ENCODE peak calls at places on chromosomes 3 and 15, in five cellular contexts. W is tibial artery, G is pancreas, U is A549, B is heart right ventricle. H is an unnamed sample.

GRCh38 chr3:110806924-110807323 is 264.7 kb upstream of the NECTIN3 start:
- DNase-seq in W (no peak), G (no peak), U (no peak), B (no peak), H (no peak)

GRCh38 chr3:84959470-84960380 is 936 bp downstream of the CADM2 start:
- DNase-seq in W (no peak), G (no peak), U (no peak), B (no peak), H (no peak)

GRCh38 chr3:52723935-52724334 is 18.0 kb downstream of the SPCS1 start:
- DNase-seq in W (no peak), G (no peak), U (no peak), B (no peak), H (no peak)

GRCh38 chr3:54251705-54252104 is 129.4 kb downstream of the CACNA2D3 start:
- DNase-seq in W (no peak), G (no peak), U (no peak), B (no peak), H (no peak)

GRCh38 chr15:40238927-40239591 is at the start of gene PAK6:
- DNase-seq in W (no peak), G (peak), U (peak), B (no peak), H (no peak)

GRCh38 chr3:196604548-196604947 is 34.9 kb upstream of the NRROS start:
- DNase-seq in W (no peak), G (no peak), U (no peak), B (no peak), H (no peak)

GRCh38 chr15:99306694-99307338 is 55.5 kb downstream of the LRRC28 start:
- DNase-seq in W (no peak), G (no peak), U (no peak), B (peak), H (no peak)

GRCh38 chr3:125087768-125088391 is 32.1 kb upstream of the HEG1 start:
- DNase-seq in W (no peak), G (no peak), U (no peak), B (no peak), H (no peak)

GRCh38 chr3:187610926-187611545 is 59.2 kb downstream of the SST start:
- DNase-seq in W (no peak), G (no peak), U (no peak), B (no peak), H (no peak)

GRCh38 chr15:68316061-68316804 is 38.7 kb downstream of the FEM1B start:
- DNase-seq in W (peak), G (peak), U (no peak), B (no peak), H (no peak)

GRCh38 chr3:144105542-144105941 is 133.9 kb downstream of the DIPK2A start:
- DNase-seq in W (no peak), G (no peak), U (no peak), B (no peak), H (peak)

GRCh38 chr3:107767897-107768605 is 245.3 kb downstream of the BBX start:
- DNase-seq in W (peak), G (no peak), U (no peak), B (no peak), H (no peak)

GRCh38 chr15:26235148-26235769 is 372.1 kb upstream of the ATP10A start:
- DNase-seq in W (no peak), G (no peak), U (no peak), B (no peak), H (no peak)

GRCh38 chr3:171898192-171898591 is 55.0 kb downstream of the TMEM212 start:
- DNase-seq in W (no peak), G (no peak), U (no peak), B (no peak), H (no peak)

GRCh38 chr3:49238274-49239127 is 38.5 kb downstream of the C3orf62 start:
- DNase-seq in W (peak), G (no peak), U (no peak), B (no peak), H (no peak)

GRCh38 chr15:40982855-40983254 is 29.6 kb downstream of the CHAC1 start:
- DNase-seq in W (peak), G (no peak), U (no peak), B (peak), H (no peak)

GRCh38 chr3:8236264-8236663 is 265.4 kb upstream of the LMCD1 start:
- DNase-seq in W (no peak), G (no peak), U (no peak), B (no peak), H (no peak)

GRCh38 chr15:29105151-29105785 is 164.4 kb downstream of the NSMCE3 start:
- DNase-seq in W (no peak), G (no peak), U (no peak), B (no peak), H (no peak)

GRCh38 chr3:54853573-54854404 is 74.1 kb downstream of the LRTM1 start:
- DNase-seq in W (peak), G (peak), U (peak), B (peak), H (no peak)

GRCh38 chr3:194808709-194809108 is 123.0 kb downstream of the FAM43A start:
- DNase-seq in W (no peak), G (no peak), U (peak), B (no peak), H (no peak)

GRCh38 chr15:75639191-75639708 is 774 bp downstream of the IMP3 start:
- DNase-seq in W (no peak), G (no peak), U (no peak), B (no peak), H (no peak)

GRCh38 chr3:121642601-121643314 is 17.9 kb downstream of the HCLS1 start:
- DNase-seq in W (no peak), G (no peak), U (no peak), B (no peak), H (no peak)

GRCh38 chr3:57960174-57960505 is 48.1 kb upstream of the FLNB start:
- DNase-seq in W (no peak), G (no peak), U (no peak), B (no peak), H (no peak)

GRCh38 chr3:57957823-57958222 is 50.4 kb upstream of the FLNB start:
- DNase-seq in W (no peak), G (no peak), U (no peak), B (no peak), H (no peak)

GRCh38 chr3:57956833-57957174 is 51.4 kb upstream of the FLNB start:
- DNase-seq in W (no peak), G (no peak), U (no peak), B (no peak), H (no peak)

GRCh38 chr3:57959407-57960173 is 48.6 kb upstream of the FLNB start:
- DNase-seq in W (peak), G (no peak), U (no peak), B (no peak), H (no peak)

DNA sequence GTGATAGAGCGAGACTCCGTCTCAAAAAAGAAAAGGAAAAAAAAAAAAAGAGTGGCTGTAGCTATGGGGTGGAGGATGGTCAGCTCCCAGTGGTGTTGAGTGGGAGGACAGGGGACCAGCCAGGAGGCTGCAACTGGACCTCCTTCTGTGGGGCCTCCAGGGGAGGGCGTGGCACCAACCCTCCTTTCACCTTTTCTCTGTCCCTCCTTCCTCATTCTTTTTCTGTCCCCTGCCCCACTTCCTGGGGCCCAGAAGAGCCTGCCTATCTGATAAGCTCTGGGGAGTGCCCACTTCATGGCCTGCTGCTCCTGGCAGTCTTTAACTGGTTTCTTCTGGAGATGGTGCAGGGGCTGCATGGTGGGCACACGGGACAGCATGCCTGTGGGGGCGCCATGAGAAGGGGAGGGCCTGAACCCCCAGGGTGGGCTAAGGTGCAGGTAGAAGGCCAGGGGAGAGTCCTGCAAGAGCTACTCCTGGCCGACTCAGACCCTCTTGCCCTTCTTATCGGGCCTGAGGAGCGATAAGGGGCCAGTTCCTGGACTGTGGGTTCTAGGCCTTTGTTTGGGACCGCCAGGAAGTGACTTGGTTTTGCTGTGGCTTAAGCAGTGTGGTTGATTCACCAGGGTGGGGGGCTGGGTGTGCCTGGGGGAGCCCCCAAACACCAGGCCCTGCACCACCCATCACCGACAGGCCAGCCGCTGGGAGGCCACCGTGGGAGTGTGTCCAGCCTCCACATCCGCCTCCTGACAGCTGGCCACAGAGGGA is 49.4 kb upstream of the FLNB start:
- DNase-seq in W (no peak), G (no peak), U (no peak), B (peak), H (no peak)
- H3K4me3 ChIP-seq in W (no peak), G (no peak), U (no peak), B (no peak), H (no peak)

DNA sequence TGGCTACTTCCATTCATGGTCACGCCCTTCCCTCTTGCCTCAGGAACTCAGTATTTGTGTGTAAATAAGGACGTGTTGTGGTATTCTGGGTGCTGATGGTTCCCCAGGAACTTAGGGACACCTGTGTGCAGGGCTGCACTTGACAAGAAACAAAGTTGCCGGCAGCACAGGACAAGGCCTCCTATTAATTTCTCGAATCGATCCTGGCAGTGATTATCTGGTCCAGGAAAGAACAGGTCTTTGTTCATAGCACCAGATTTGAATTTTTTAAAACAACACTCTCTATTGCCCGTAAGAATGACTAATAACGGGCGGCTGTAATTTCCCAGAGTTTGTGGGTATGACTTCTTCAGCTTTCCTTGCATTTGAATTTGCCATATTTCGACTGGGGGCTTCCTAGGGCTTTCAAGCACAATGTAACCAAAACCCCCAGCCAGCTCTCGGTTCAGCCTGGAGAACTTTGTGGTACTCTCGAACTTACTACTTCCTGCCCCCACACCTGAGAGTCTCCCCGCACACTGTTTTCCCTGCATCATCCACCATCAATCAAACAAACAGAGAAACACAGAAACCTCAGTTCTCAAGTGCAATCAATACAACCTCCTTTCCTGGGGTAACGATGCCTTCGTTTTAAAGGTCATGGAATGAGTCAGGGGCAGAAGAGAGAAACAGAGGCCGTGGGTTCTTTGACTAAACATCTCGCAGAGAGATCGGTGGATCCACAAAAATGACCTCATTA is 241.7 kb upstream of the ICE2 start:
- DNase-seq in W (no peak), G (no peak), U (no peak), B (no peak), H (no peak)
- H3K4me3 ChIP-seq in W (no peak), G (no peak), U (no peak), B (no peak), H (no peak)

GRCh38 chr3:128051837-128052766 is at the start of gene SEC61A1:
- DNase-seq in W (peak), G (peak), U (peak), B (peak), H (peak)
- H3K4me3 ChIP-seq in W (peak), G (peak), U (peak), B (peak), H (peak)

DNA sequence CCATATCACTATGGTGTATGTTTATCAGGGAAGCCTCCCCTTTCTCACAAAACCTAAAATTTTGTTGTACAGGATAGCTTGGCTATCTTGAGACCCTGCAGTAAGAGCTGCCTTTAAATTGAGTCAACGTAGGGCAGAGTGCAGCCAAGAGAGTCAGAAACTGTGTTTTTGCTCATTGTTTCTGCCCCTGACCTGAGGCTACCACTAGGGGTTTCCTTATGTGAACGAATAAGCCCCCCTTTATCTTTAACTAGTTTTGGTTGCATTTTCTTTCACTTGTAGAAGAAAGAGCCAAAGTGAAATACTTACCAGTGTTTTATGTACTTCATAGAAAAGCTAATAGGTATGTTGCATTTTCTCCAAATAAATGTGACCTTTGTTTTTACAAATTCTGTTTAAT is 149.9 kb upstream of the TMC3 start:
- DNase-seq in W (no peak), G (no peak), U (no peak), B (no peak), H (no peak)
- H3K4me3 ChIP-seq in W (no peak), G (no peak), U (no peak), B (no peak), H (no peak)

GRCh38 chr3:175386630-175387029 is 527.5 kb downstream of the NAALADL2 start:
- DNase-seq in W (no peak), G (no peak), U (peak), B (no peak), H (no peak)

GRCh38 chr3:175381685-175382084 is 522.6 kb downstream of the NAALADL2 start:
- DNase-seq in W (no peak), G (no peak), U (no peak), B (no peak), H (no peak)

GRCh38 chr3:175383813-175384212 is 524.7 kb downstream of the NAALADL2 start:
- DNase-seq in W (no peak), G (no peak), U (no peak), B (no peak), H (no peak)

GRCh38 chr3:175384569-175384968 is 525.4 kb downstream of the NAALADL2 start:
- DNase-seq in W (no peak), G (no peak), U (no peak), B (no peak), H (no peak)

DNA sequence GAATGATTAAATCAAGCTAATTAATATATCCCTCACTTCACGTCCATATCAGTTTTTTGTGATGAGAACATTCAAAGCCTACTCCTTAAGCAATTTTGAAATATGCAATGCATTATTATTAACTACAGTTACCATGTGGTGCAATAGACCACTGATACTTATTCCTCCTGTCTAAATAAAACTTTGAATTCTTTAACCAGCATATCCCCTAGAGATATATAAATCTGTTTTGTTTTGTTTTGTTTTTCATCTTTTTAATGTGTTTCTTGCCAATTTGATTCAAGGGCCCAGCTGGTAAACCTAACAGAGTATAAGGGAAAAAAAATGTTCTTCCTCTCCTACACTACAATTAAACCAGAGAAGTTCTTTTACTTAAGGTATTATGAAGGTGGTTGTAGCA is 524.2 kb downstream of the NAALADL2 start:
- DNase-seq in W (no peak), G (no peak), U (no peak), B (no peak), H (no peak)
- H3K4me3 ChIP-seq in W (no peak), G (no peak), U (no peak), B (no peak), H (no peak)

GRCh38 chr3:113441051-113441770 is at the start of gene CFAP44:
- DNase-seq in W (peak), G (peak), U (no peak), B (peak), H (no peak)
- H3K4me3 ChIP-seq in W (peak), G (no peak), U (no peak), B (peak), H (no peak)

GRCh38 chr3:190169877-190170276 is 49.2 kb upstream of the P3H2 start:
- DNase-seq in W (no peak), G (no peak), U (no peak), B (no peak), H (no peak)
- H3K4me3 ChIP-seq in W (no peak), G (no peak), U (no peak), B (no peak), H (no peak)

DNA sequence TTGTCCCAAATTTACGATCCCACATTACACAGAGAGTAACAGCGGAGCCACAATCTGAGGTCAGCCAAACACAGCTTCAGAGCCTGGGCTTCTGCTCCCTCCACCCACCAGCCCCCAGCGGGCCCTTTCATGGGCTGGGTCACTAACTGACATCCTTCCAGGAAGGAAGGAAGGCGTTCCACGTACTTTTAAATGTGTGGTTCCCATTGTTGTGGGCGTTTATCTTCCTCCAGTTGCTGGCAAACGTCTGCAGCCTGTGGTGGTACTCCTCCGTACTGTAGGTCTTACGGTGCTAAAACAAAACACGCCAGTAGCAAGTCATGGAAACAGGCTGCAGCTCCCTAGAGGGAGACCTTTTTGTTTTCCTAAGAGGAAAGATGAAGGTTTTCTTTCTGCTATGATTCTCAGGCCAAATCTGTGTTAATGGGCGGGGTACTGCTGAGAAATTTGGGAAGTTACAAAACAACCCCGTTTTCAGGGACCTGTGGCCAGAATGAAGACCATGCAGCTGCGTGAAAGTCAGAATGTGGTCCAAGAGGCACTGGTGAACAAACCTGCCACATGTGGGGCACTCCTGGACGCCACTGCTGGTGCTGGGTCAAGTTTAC is 7.6 kb downstream of the CTSH start:
- DNase-seq in W (no peak), G (no peak), U (no peak), B (peak), H (no peak)
- H3K4me3 ChIP-seq in W (no peak), G (no peak), U (no peak), B (no peak), H (no peak)

GRCh38 chr3:134326760-134327593 is 47.3 kb downstream of the AMOTL2 start:
- DNase-seq in W (peak), G (no peak), U (no peak), B (no peak), H (no peak)
- H3K4me3 ChIP-seq in W (no peak), G (no peak), U (peak), B (no peak), H (no peak)